ENCODE peak calls at places on chromosomes 3 and 15, in six cellular contexts. One of them, this sample, is unnamed.

GRCh38 chr3:78204977-78205376 is 1165.1 kb downstream of the ROBO2 start:
- DNase-seq in T47D: peak; percentile 40
- DNase-seq in HCT116: no peak
- DNase-seq in M059J: peak; percentile 39
- DNase-seq in nephron progenitor cell: peak; percentile 34
- DNase-seq in HEK293T: peak; percentile 47
- DNase-seq in this sample: no peak

GRCh38 chr3:60135474-60135873 is 1085.6 kb upstream of the CFAP20DC start:
- DNase-seq in T47D: no peak
- DNase-seq in HCT116: no peak
- DNase-seq in M059J: no peak
- DNase-seq in nephron progenitor cell: no peak
- DNase-seq in HEK293T: no peak
- DNase-seq in this sample: no peak

GRCh38 chr3:150106752-150107428 is 136.2 kb upstream of the PFN2 start:
- DNase-seq in T47D: no peak
- DNase-seq in HCT116: no peak
- DNase-seq in M059J: peak; percentile 100
- DNase-seq in nephron progenitor cell: peak; percentile 48
- DNase-seq in HEK293T: peak; percentile 59
- DNase-seq in this sample: peak; percentile 92

GRCh38 chr3:195806211-195806915 is 5.4 kb downstream of the MUC4 start:
- DNase-seq in T47D: no peak
- DNase-seq in HCT116: no peak
- DNase-seq in M059J: no peak
- DNase-seq in nephron progenitor cell: no peak
- DNase-seq in HEK293T: no peak
- DNase-seq in this sample: no peak

GRCh38 chr15:61051570-61052031 is 177.5 kb downstream of the RORA start:
- DNase-seq in T47D: peak; percentile 51
- DNase-seq in HCT116: no peak
- DNase-seq in M059J: peak; percentile 51
- DNase-seq in nephron progenitor cell: no peak
- DNase-seq in HEK293T: peak; percentile 20
- DNase-seq in this sample: peak; percentile 55

GRCh38 chr15:69104050-69104750 is 56.2 kb upstream of the GLCE start:
- DNase-seq in T47D: no peak
- DNase-seq in HCT116: no peak
- DNase-seq in M059J: no peak
- DNase-seq in nephron progenitor cell: no peak
- DNase-seq in HEK293T: no peak
- DNase-seq in this sample: no peak

GRCh38 chr3:171284308-171285075 is 175.7 kb downstream of the TNIK start:
- DNase-seq in T47D: no peak
- DNase-seq in HCT116: peak; percentile 51
- DNase-seq in M059J: peak; percentile 99
- DNase-seq in nephron progenitor cell: no peak
- DNase-seq in HEK293T: no peak
- DNase-seq in this sample: peak; percentile 91

GRCh38 chr3:101779047-101779807 is at the start of gene NXPE3:
- DNase-seq in T47D: peak; percentile 85
- DNase-seq in HCT116: peak; percentile 57
- DNase-seq in M059J: peak; percentile 86
- DNase-seq in nephron progenitor cell: peak; percentile 90
- DNase-seq in HEK293T: peak; percentile 90
- DNase-seq in this sample: peak; percentile 91

GRCh38 chr3:16875876-16876575 is 8.7 kb upstream of the PLCL2 start:
- DNase-seq in T47D: no peak
- DNase-seq in HCT116: no peak
- DNase-seq in M059J: no peak
- DNase-seq in nephron progenitor cell: no peak
- DNase-seq in HEK293T: no peak
- DNase-seq in this sample: no peak